ENCODE peak calls at places on chromosomes 13 and 19, in seven cellular contexts. One of them, this sample, is unnamed.

GRCh38 chr19:19171821-19172532 is 1.9 kb upstream of the MEF2B start:
- DNase-seq in AG09309: no peak
- DNase-seq in cardiac muscle cell: peak
- DNase-seq in GM23248: peak
- DNase-seq in BJ: no peak
- DNase-seq in endodermal cell: no peak
- DNase-seq in brain microvascular endothelial cell: peak
- DNase-seq in this sample: peak

GRCh38 chr19:34017024-34017423 is 155.3 kb upstream of the LSM14A start:
- DNase-seq in AG09309: no peak
- DNase-seq in cardiac muscle cell: no peak
- DNase-seq in GM23248: no peak
- DNase-seq in BJ: no peak
- DNase-seq in endodermal cell: no peak
- DNase-seq in brain microvascular endothelial cell: no peak
- DNase-seq in this sample: no peak

GRCh38 chr19:55230329-55230728 is 1.8 kb upstream of the TMEM86B start:
- DNase-seq in AG09309: no peak
- DNase-seq in cardiac muscle cell: no peak
- DNase-seq in GM23248: no peak
- DNase-seq in BJ: no peak
- DNase-seq in endodermal cell: no peak
- DNase-seq in brain microvascular endothelial cell: no peak
- DNase-seq in this sample: no peak

GRCh38 chr19:55406869-55407624 is 541 bp downstream of the UBE2S start:
- DNase-seq in AG09309: no peak
- DNase-seq in cardiac muscle cell: peak
- DNase-seq in GM23248: peak
- DNase-seq in BJ: no peak
- DNase-seq in endodermal cell: peak
- DNase-seq in brain microvascular endothelial cell: no peak
- DNase-seq in this sample: no peak

GRCh38 chr13:79736356-79736755 is 255.4 kb downstream of the NDFIP2 start:
- DNase-seq in AG09309: no peak
- DNase-seq in cardiac muscle cell: no peak
- DNase-seq in GM23248: no peak
- DNase-seq in BJ: no peak
- DNase-seq in endodermal cell: no peak
- DNase-seq in brain microvascular endothelial cell: no peak
- DNase-seq in this sample: no peak

GRCh38 chr13:25111557-25111956 is 15.6 kb downstream of the PABPC3 start:
- DNase-seq in AG09309: no peak
- DNase-seq in cardiac muscle cell: no peak
- DNase-seq in GM23248: peak
- DNase-seq in BJ: no peak
- DNase-seq in endodermal cell: no peak
- DNase-seq in brain microvascular endothelial cell: peak
- DNase-seq in this sample: no peak

GRCh38 chr19:49335071-49335783 is at the start of gene CD37:
- DNase-seq in AG09309: no peak
- DNase-seq in cardiac muscle cell: no peak
- DNase-seq in GM23248: no peak
- DNase-seq in BJ: no peak
- DNase-seq in endodermal cell: peak
- DNase-seq in brain microvascular endothelial cell: no peak
- DNase-seq in this sample: no peak

GRCh38 chr19:8001651-8001994 is 3.8 kb downstream of the ELAVL1 start:
- DNase-seq in AG09309: no peak
- DNase-seq in cardiac muscle cell: no peak
- DNase-seq in GM23248: peak
- DNase-seq in BJ: no peak
- DNase-seq in endodermal cell: no peak
- DNase-seq in brain microvascular endothelial cell: no peak
- DNase-seq in this sample: no peak

GRCh38 chr13:74869846-74870245 is 612.1 kb downstream of the TBC1D4 start:
- DNase-seq in AG09309: no peak
- DNase-seq in cardiac muscle cell: peak
- DNase-seq in GM23248: peak
- DNase-seq in BJ: no peak
- DNase-seq in endodermal cell: no peak
- DNase-seq in brain microvascular endothelial cell: peak
- DNase-seq in this sample: no peak

GRCh38 chr19:19458110-19458816 is 52.8 kb downstream of the GATAD2A start:
- DNase-seq in AG09309: no peak
- DNase-seq in cardiac muscle cell: no peak
- DNase-seq in GM23248: no peak
- DNase-seq in BJ: no peak
- DNase-seq in endodermal cell: no peak
- DNase-seq in brain microvascular endothelial cell: no peak
- DNase-seq in this sample: no peak

GRCh38 chr13:77397636-77398035 is 70.7 kb upstream of the MYCBP2 start:
- DNase-seq in AG09309: no peak
- DNase-seq in cardiac muscle cell: peak
- DNase-seq in GM23248: peak
- DNase-seq in BJ: no peak
- DNase-seq in endodermal cell: no peak
- DNase-seq in brain microvascular endothelial cell: no peak
- DNase-seq in this sample: no peak

GRCh38 chr13:114065926-114066774 is 66.3 kb downstream of the RASA3 start:
- DNase-seq in AG09309: no peak
- DNase-seq in cardiac muscle cell: no peak
- DNase-seq in GM23248: peak
- DNase-seq in BJ: no peak
- DNase-seq in endodermal cell: no peak
- DNase-seq in brain microvascular endothelial cell: no peak
- DNase-seq in this sample: no peak

GRCh38 chr19:49801966-49802661 is 11.0 kb downstream of the FUZ start:
- DNase-seq in AG09309: no peak
- DNase-seq in cardiac muscle cell: peak
- DNase-seq in GM23248: peak
- DNase-seq in BJ: peak
- DNase-seq in endodermal cell: peak
- DNase-seq in brain microvascular endothelial cell: peak
- DNase-seq in this sample: peak

GRCh38 chr13:113861433-113862030 is 2.3 kb downstream of the GAS6 start:
- DNase-seq in AG09309: no peak
- DNase-seq in cardiac muscle cell: no peak
- DNase-seq in GM23248: no peak
- DNase-seq in BJ: no peak
- DNase-seq in endodermal cell: peak
- DNase-seq in brain microvascular endothelial cell: no peak
- DNase-seq in this sample: no peak

GRCh38 chr13:79679334-79679733 is 198.4 kb downstream of the NDFIP2 start:
- DNase-seq in AG09309: peak
- DNase-seq in cardiac muscle cell: peak
- DNase-seq in GM23248: peak
- DNase-seq in BJ: no peak
- DNase-seq in endodermal cell: peak
- DNase-seq in brain microvascular endothelial cell: peak
- DNase-seq in this sample: peak

GRCh38 chr13:108926848-108927247 is 297.4 kb downstream of the MYO16 start:
- DNase-seq in AG09309: no peak
- DNase-seq in cardiac muscle cell: no peak
- DNase-seq in GM23248: no peak
- DNase-seq in BJ: no peak
- DNase-seq in endodermal cell: no peak
- DNase-seq in brain microvascular endothelial cell: no peak
- DNase-seq in this sample: no peak

GRCh38 chr13:92843549-92843948 is 383.1 kb upstream of the GPC6 start:
- DNase-seq in AG09309: no peak
- DNase-seq in cardiac muscle cell: peak
- DNase-seq in GM23248: peak
- DNase-seq in BJ: no peak
- DNase-seq in endodermal cell: no peak
- DNase-seq in brain microvascular endothelial cell: no peak
- DNase-seq in this sample: peak

GRCh38 chr19:7968796-7969559 is 25.5 kb upstream of the TIMM44 start:
- DNase-seq in AG09309: no peak
- DNase-seq in cardiac muscle cell: no peak
- DNase-seq in GM23248: peak
- DNase-seq in BJ: no peak
- DNase-seq in endodermal cell: no peak
- DNase-seq in brain microvascular endothelial cell: no peak
- DNase-seq in this sample: no peak

GRCh38 chr19:7773841-7774240 is 10.8 kb downstream of the CLEC4M start:
- DNase-seq in AG09309: no peak
- DNase-seq in cardiac muscle cell: no peak
- DNase-seq in GM23248: no peak
- DNase-seq in BJ: no peak
- DNase-seq in endodermal cell: no peak
- DNase-seq in brain microvascular endothelial cell: no peak
- DNase-seq in this sample: no peak

GRCh38 chr13:37418490-37418889 is 180.1 kb downstream of the POSTN start:
- DNase-seq in AG09309: peak
- DNase-seq in cardiac muscle cell: peak
- DNase-seq in GM23248: peak
- DNase-seq in BJ: no peak
- DNase-seq in endodermal cell: no peak
- DNase-seq in brain microvascular endothelial cell: no peak
- DNase-seq in this sample: no peak

GRCh38 chr19:16649734-16650133 is 10.2 kb downstream of the SMIM7 start:
- DNase-seq in AG09309: no peak
- DNase-seq in cardiac muscle cell: peak
- DNase-seq in GM23248: peak
- DNase-seq in BJ: no peak
- DNase-seq in endodermal cell: no peak
- DNase-seq in brain microvascular endothelial cell: no peak
- DNase-seq in this sample: no peak

GRCh38 chr19:41194157-41194552 is 1.1 kb downstream of the CYP2S1 start:
- DNase-seq in AG09309: no peak
- DNase-seq in cardiac muscle cell: no peak
- DNase-seq in GM23248: no peak
- DNase-seq in BJ: no peak
- DNase-seq in endodermal cell: no peak
- DNase-seq in brain microvascular endothelial cell: no peak
- DNase-seq in this sample: no peak
- H3K4me3 ChIP-seq in AG09309: no peak
- H3K4me3 ChIP-seq in cardiac muscle cell: no peak
- H3K4me3 ChIP-seq in GM23248: no peak
- H3K4me3 ChIP-seq in BJ: no peak
- H3K4me3 ChIP-seq in endodermal cell: peak
- H3K4me3 ChIP-seq in brain microvascular endothelial cell: no peak
- H3K4me3 ChIP-seq in this sample: no peak

GRCh38 chr19:3697671-3698385 is 2.4 kb downstream of the PIP5K1C start:
- DNase-seq in AG09309: no peak
- DNase-seq in cardiac muscle cell: no peak
- DNase-seq in GM23248: no peak
- DNase-seq in BJ: no peak
- DNase-seq in endodermal cell: no peak
- DNase-seq in brain microvascular endothelial cell: no peak
- DNase-seq in this sample: no peak

GRCh38 chr19:3697094-3697493 is 3.2 kb downstream of the PIP5K1C start:
- DNase-seq in AG09309: no peak
- DNase-seq in cardiac muscle cell: no peak
- DNase-seq in GM23248: no peak
- DNase-seq in BJ: no peak
- DNase-seq in endodermal cell: no peak
- DNase-seq in brain microvascular endothelial cell: no peak
- DNase-seq in this sample: no peak

GRCh38 chr19:3699741-3700241 is 477 bp downstream of the PIP5K1C start:
- DNase-seq in AG09309: no peak
- DNase-seq in cardiac muscle cell: no peak
- DNase-seq in GM23248: no peak
- DNase-seq in BJ: no peak
- DNase-seq in endodermal cell: no peak
- DNase-seq in brain microvascular endothelial cell: no peak
- DNase-seq in this sample: no peak

GRCh38 chr19:3699071-3699740 is 1.1 kb downstream of the PIP5K1C start:
- DNase-seq in AG09309: no peak
- DNase-seq in cardiac muscle cell: peak
- DNase-seq in GM23248: peak
- DNase-seq in BJ: no peak
- DNase-seq in endodermal cell: peak
- DNase-seq in brain microvascular endothelial cell: no peak
- DNase-seq in this sample: no peak

GRCh38 chr19:3698386-3698950 is 1.8 kb downstream of the PIP5K1C start:
- DNase-seq in AG09309: no peak
- DNase-seq in cardiac muscle cell: no peak
- DNase-seq in GM23248: peak
- DNase-seq in BJ: no peak
- DNase-seq in endodermal cell: no peak
- DNase-seq in brain microvascular endothelial cell: no peak
- DNase-seq in this sample: no peak
- H3K4me3 ChIP-seq in AG09309: peak
- H3K4me3 ChIP-seq in cardiac muscle cell: no peak
- H3K4me3 ChIP-seq in GM23248: no peak
- H3K4me3 ChIP-seq in BJ: peak
- H3K4me3 ChIP-seq in endodermal cell: no peak
- H3K4me3 ChIP-seq in brain microvascular endothelial cell: peak
- H3K4me3 ChIP-seq in this sample: peak

GRCh38 chr19:30792561-30793505 is 420.6 kb downstream of the ZNF536 start:
- DNase-seq in AG09309: no peak
- DNase-seq in cardiac muscle cell: no peak
- DNase-seq in GM23248: no peak
- DNase-seq in BJ: no peak
- DNase-seq in endodermal cell: peak
- DNase-seq in brain microvascular endothelial cell: no peak
- DNase-seq in this sample: no peak
- H3K4me3 ChIP-seq in AG09309: no peak
- H3K4me3 ChIP-seq in cardiac muscle cell: no peak
- H3K4me3 ChIP-seq in GM23248: no peak
- H3K4me3 ChIP-seq in BJ: no peak
- H3K4me3 ChIP-seq in endodermal cell: no peak
- H3K4me3 ChIP-seq in brain microvascular endothelial cell: no peak
- H3K4me3 ChIP-seq in this sample: no peak

GRCh38 chr19:13053761-13054604 is 48.7 kb downstream of the LYL1 start:
- DNase-seq in AG09309: peak
- DNase-seq in cardiac muscle cell: peak
- DNase-seq in GM23248: peak
- DNase-seq in BJ: peak
- DNase-seq in endodermal cell: peak
- DNase-seq in brain microvascular endothelial cell: peak
- DNase-seq in this sample: peak

GRCh38 chr19:13051581-13052165 is 51.0 kb downstream of the LYL1 start:
- DNase-seq in AG09309: no peak
- DNase-seq in cardiac muscle cell: peak
- DNase-seq in GM23248: peak
- DNase-seq in BJ: no peak
- DNase-seq in endodermal cell: peak
- DNase-seq in brain microvascular endothelial cell: no peak
- DNase-seq in this sample: no peak

GRCh38 chr19:13054605-13055212 is 47.9 kb downstream of the LYL1 start:
- DNase-seq in AG09309: no peak
- DNase-seq in cardiac muscle cell: no peak
- DNase-seq in GM23248: peak
- DNase-seq in BJ: no peak
- DNase-seq in endodermal cell: peak
- DNase-seq in brain microvascular endothelial cell: no peak
- DNase-seq in this sample: no peak

GRCh38 chr19:13052447-13053232 is 50.0 kb downstream of the LYL1 start:
- DNase-seq in AG09309: no peak
- DNase-seq in cardiac muscle cell: no peak
- DNase-seq in GM23248: peak
- DNase-seq in BJ: no peak
- DNase-seq in endodermal cell: no peak
- DNase-seq in brain microvascular endothelial cell: no peak
- DNase-seq in this sample: no peak

DNA sequence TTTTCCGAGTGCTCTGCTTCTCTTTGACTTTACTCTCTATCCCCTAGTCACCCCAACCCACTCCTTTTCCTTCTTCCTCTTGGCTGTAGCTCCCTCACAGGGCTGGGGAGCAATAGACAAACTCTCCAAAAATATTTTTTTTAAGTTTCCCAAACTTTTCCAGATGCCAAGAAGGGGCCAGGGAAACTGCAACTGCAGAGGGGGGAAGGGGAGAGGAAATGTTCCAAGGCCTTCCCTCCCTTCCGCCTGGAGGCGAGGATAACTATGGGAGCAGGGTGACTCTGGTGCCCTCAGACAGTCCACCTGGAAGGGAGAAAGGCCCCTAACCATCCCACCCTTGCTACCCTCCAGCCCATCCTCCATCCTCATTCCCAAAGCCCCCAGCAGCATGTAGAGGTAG is 49.4 kb downstream of the LYL1 start:
- DNase-seq in AG09309: no peak
- DNase-seq in cardiac muscle cell: peak
- DNase-seq in GM23248: peak
- DNase-seq in BJ: no peak
- DNase-seq in endodermal cell: no peak
- DNase-seq in brain microvascular endothelial cell: no peak
- DNase-seq in this sample: no peak
- H3K4me3 ChIP-seq in AG09309: no peak
- H3K4me3 ChIP-seq in cardiac muscle cell: no peak
- H3K4me3 ChIP-seq in GM23248: peak
- H3K4me3 ChIP-seq in BJ: no peak
- H3K4me3 ChIP-seq in endodermal cell: no peak
- H3K4me3 ChIP-seq in brain microvascular endothelial cell: no peak
- H3K4me3 ChIP-seq in this sample: no peak

This sample was measured in skeletal muscle cell.